ENCODE peak calls at places on chromosomes 7 and 10, in five cellular contexts. I is foreskin fibroblast; L is activated CD8-positive, alpha-beta T cell treated with anti-CD3 and anti-CD28 coated beads, Interleukin-2, amount 10 ng/mL, durations not matched to agents 7 days and 5 days; X is iPS DF 6.9; Q is choroid plexus epithelial cell. S is an unnamed sample.

GRCh38 chr10:88828310-88828709 is 23.3 kb downstream of the ANKRD22 start:
- DNase-seq in Q (no peak), L (no peak), X (no peak), I (peak), S (no peak)

GRCh38 chr7:15845868-15846267 is 159.4 kb upstream of the MEOX2 start:
- DNase-seq in L (no peak), Q (no peak), I (peak), X (no peak), S (no peak)

GRCh38 chr10:79022565-79023488 is 45.9 kb upstream of the ZMIZ1 start:
- DNase-seq in L (no peak), I (no peak), Q (peak), X (peak), S (peak)

GRCh38 chr10:47178537-47179290 is 121.3 kb upstream of the GDF10 start:
- DNase-seq in Q (no peak), L (no peak), X (no peak), I (no peak), S (no peak)

GRCh38 chr7:82696631-82697030 is 253.1 kb upstream of the CACNA2D1 start:
- DNase-seq in I (no peak), L (no peak), Q (no peak), X (no peak), S (no peak)

GRCh38 chr7:42237891-42238531 is 1.0 kb upstream of the GLI3 start:
- DNase-seq in Q (peak), L (no peak), X (no peak), I (peak), S (peak)

GRCh38 chr10:84076047-84076388 is 63.3 kb upstream of the GHITM start:
- DNase-seq in L (no peak), Q (peak), X (no peak), I (peak), S (no peak)

GRCh38 chr10:97611473-97611872 is 21.8 kb downstream of the MORN4 start:
- DNase-seq in L (no peak), Q (no peak), I (no peak), X (no peak), S (no peak)

GRCh38 chr7:100965051-100965722 is 4.2 kb upstream of the MUC12 start:
- DNase-seq in Q (no peak), L (no peak), X (no peak), I (no peak), S (no peak)

GRCh38 chr7:95066736-95067530 is 159.5 kb downstream of the PPP1R9A start:
- DNase-seq in L (no peak), Q (peak), X (no peak), I (peak), S (no peak)

GRCh38 chr10:68559251-68559650 is 886 bp upstream of the TET1 start:
- DNase-seq in X (no peak), Q (no peak), L (no peak), I (no peak), S (no peak)

GRCh38 chr7:70657989-70658578 is 473.9 kb upstream of the GALNT17 start:
- DNase-seq in X (no peak), I (no peak), Q (no peak), L (no peak), S (no peak)

GRCh38 chr10:132869621-132870020 is 72.7 kb downstream of the CFAP46 start:
- DNase-seq in L (no peak), Q (no peak), I (no peak), X (no peak), S (no peak)

GRCh38 chr10:30750971-30751677 is 121.6 kb upstream of the LYZL2 start:
- DNase-seq in X (no peak), Q (no peak), L (peak), I (peak), S (no peak)

GRCh38 chr7:150431839-150432658 is 18.4 kb upstream of the GIMAP8 start:
- DNase-seq in I (no peak), X (no peak), Q (no peak), L (no peak), S (no peak)

GRCh38 chr10:132104471-132105301 is 38.9 kb downstream of the JAKMIP3 start:
- DNase-seq in X (no peak), Q (no peak), I (no peak), L (no peak), S (no peak)

GRCh38 chr7:2794836-2795636 is 49.1 kb downstream of the GNA12 start:
- DNase-seq in L (no peak), Q (no peak), I (no peak), X (no peak), S (no peak)

S was measured in NT2/D1.